ENCODE peak calls at places on chromosomes 4 and X, in ten cellular contexts. R, Q, X, G, V, A, D, S, N and C are unnamed samples.

GRCh38 chrX:150719641-150720040 is 26.4 kb downstream of the MTMR1 start:
- DNase-seq in R (no peak), Q (no peak), X (no peak), G (no peak), V (no peak), A (no peak), D (no peak), S (no peak), N (no peak), C (no peak)

GRCh38 chrX:276588-277171 is 4.5 kb upstream of the PLCXD1 start:
- DNase-seq in R (peak), Q (peak), X (peak), G (peak), V (no peak), A (peak), D (no peak), S (no peak), N (peak), C (peak)

GRCh38 chr4:53541577-53542206 is 49.6 kb downstream of the LNX1 start:
- DNase-seq in R (peak), Q (no peak), X (peak), G (peak), V (peak), A (peak), D (no peak), S (no peak), N (peak), C (peak)

GRCh38 chrX:136694491-136695087 is 46.6 kb downstream of the CD40LG start:
- DNase-seq in R (peak), Q (peak), X (peak), G (peak), V (peak), A (peak), D (peak), S (no peak), N (peak), C (peak)

GRCh38 chr4:113788888-113789287 is 27.4 kb upstream of the CAMK2D start:
- DNase-seq in R (no peak), Q (no peak), X (no peak), G (no peak), V (no peak), A (no peak), D (no peak), S (peak), N (no peak), C (no peak)

GRCh38 chrX:103678199-103678993 is 8.1 kb downstream of the MORF4L2 start:
- DNase-seq in R (peak), Q (no peak), X (peak), G (peak), V (no peak), A (peak), D (no peak), S (no peak), N (peak), C (no peak)

GRCh38 chr4:55575513-55575912 is 16.5 kb downstream of the PDCL2 start:
- DNase-seq in R (no peak), Q (no peak), X (no peak), G (no peak), V (no peak), A (no peak), D (no peak), S (no peak), N (no peak), C (no peak)

GRCh38 chrX:130628522-130628921 is 226.7 kb downstream of the RBMX2 start:
- DNase-seq in R (no peak), Q (peak), X (no peak), G (no peak), V (no peak), A (no peak), D (no peak), S (no peak), N (no peak), C (no peak)

GRCh38 chr4:66655505-66655904 is 889.8 kb downstream of the CENPC start:
- DNase-seq in R (no peak), Q (no peak), X (no peak), G (no peak), V (no peak), A (no peak), D (no peak), S (no peak), N (no peak), C (no peak)

GRCh38 chr4:90922174-90922573 is 795.0 kb downstream of the CCSER1 start:
- DNase-seq in R (no peak), Q (no peak), X (no peak), G (no peak), V (no peak), A (no peak), D (no peak), S (no peak), N (no peak), C (no peak)

GRCh38 chrX:79270401-79270800 is 96.7 kb downstream of the ITM2A start:
- DNase-seq in R (no peak), Q (peak), X (no peak), G (no peak), V (peak), A (no peak), D (no peak), S (peak), N (no peak), C (no peak)

GRCh38 chrX:105876658-105877057 is 54.3 kb downstream of the NRK start:
- DNase-seq in R (peak), Q (peak), X (no peak), G (peak), V (peak), A (no peak), D (peak), S (no peak), N (no peak), C (peak)

GRCh38 chrX:48754124-48754667 is 7.4 kb upstream of the GLOD5 start:
- DNase-seq in R (no peak), Q (no peak), X (no peak), G (no peak), V (no peak), A (no peak), D (no peak), S (no peak), N (no peak), C (no peak)

GRCh38 chr4:185283723-185284122 is 74.3 kb downstream of the SNX25 start:
- DNase-seq in R (peak), Q (no peak), X (peak), G (no peak), V (peak), A (peak), D (no peak), S (no peak), N (peak), C (peak)

GRCh38 chrX:96704661-96705060 is 20.0 kb downstream of the DIAPH2 start:
- DNase-seq in R (no peak), Q (no peak), X (peak), G (no peak), V (peak), A (no peak), D (no peak), S (no peak), N (peak), C (no peak)
- H3K9ac ChIP-seq in R (no peak), Q (no peak), X (no peak), G (no peak), V (peak), A (no peak), D (no peak), S (no peak), N (no peak), C (no peak)

GRCh38 chr4:41750624-41751324 is 2.2 kb upstream of the PHOX2B start:
- DNase-seq in R (no peak), Q (peak), X (no peak), G (no peak), V (no peak), A (no peak), D (no peak), S (no peak), N (no peak), C (no peak)
- H3K9ac ChIP-seq in R (no peak), Q (no peak), X (no peak), G (no peak), V (no peak), A (no peak), D (no peak), S (no peak), N (no peak), C (no peak)

GRCh38 chr4:35365186-35365585 is 879.1 kb downstream of the ARAP2 start:
- DNase-seq in R (no peak), Q (no peak), X (no peak), G (no peak), V (no peak), A (no peak), D (no peak), S (no peak), N (no peak), C (no peak)
- H3K9ac ChIP-seq in R (no peak), Q (no peak), X (no peak), G (no peak), V (no peak), A (no peak), D (no peak), S (no peak), N (no peak), C (no peak)

GRCh38 chr4:38386011-38386551 is 277.9 kb upstream of the KLF3 start:
- DNase-seq in R (no peak), Q (no peak), X (no peak), G (no peak), V (no peak), A (no peak), D (no peak), S (no peak), N (no peak), C (no peak)
- H3K9ac ChIP-seq in R (no peak), Q (no peak), X (no peak), G (no peak), V (no peak), A (no peak), D (no peak), S (no peak), N (no peak), C (no peak)

DNA sequence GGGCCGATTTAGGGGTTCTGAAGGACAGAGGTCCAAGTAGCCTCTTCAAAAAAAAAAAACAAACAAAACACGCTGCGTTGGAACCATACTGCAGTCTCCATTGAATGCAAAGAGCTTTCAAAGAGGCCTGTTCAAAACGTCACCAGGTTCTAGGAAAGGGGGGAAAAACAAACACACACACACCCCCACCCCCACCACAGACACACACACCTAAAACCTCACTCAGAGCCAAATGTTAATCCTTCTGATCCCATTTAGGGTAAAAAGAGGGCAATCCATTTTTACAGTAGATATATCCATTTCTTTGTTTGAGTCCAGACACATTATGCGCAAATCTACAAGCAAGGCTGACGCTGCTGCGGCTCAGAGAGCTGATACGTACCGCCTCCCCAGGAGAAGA is 1.4 kb downstream of the NKRF start:
- DNase-seq in R (no peak), Q (peak), X (peak), G (no peak), V (peak), A (no peak), D (no peak), S (no peak), N (no peak), C (no peak)
- H3K9ac ChIP-seq in R (no peak), Q (no peak), X (peak), G (peak), V (peak), A (peak), D (peak), S (peak), N (peak), C (peak)

GRCh38 chrX:13742397-13743176 is 8.0 kb downstream of the OFD1 start:
- DNase-seq in R (no peak), Q (no peak), X (no peak), G (peak), V (no peak), A (no peak), D (no peak), S (peak), N (no peak), C (no peak)
- H3K9ac ChIP-seq in R (no peak), Q (no peak), X (no peak), G (no peak), V (no peak), A (no peak), D (no peak), S (no peak), N (no peak), C (no peak)